ENCODE peak calls at places on chromosomes 1 and 21, in five cellular contexts. U is lower lobe of right lung, E is epithelial cell of proximal tubule, V is PC-3, S is upper lobe of right lung. I is an unnamed sample.

GRCh38 chr1:93652335-93652949 is 29.2 kb downstream of the BCAR3 start:
- DNase-seq in U (no peak), E (no peak), V (no peak), S (no peak), I (no peak)

GRCh38 chr21:15221799-15222386 is 157.1 kb upstream of the NRIP1 start:
- DNase-seq in U (peak), E (peak), V (peak), S (peak), I (peak)

GRCh38 chr1:19815801-19816736 is 986 bp upstream of the RNF186 start:
- DNase-seq in U (peak), E (no peak), V (no peak), S (no peak), I (no peak)

GRCh38 chr1:224524679-224525078 is 90.1 kb upstream of the WDR26 start:
- DNase-seq in U (no peak), E (no peak), V (peak), S (no peak), I (no peak)

GRCh38 chr1:38872401-38873026 is 634 bp downstream of the MYCBP start:
- DNase-seq in U (peak), E (no peak), V (peak), S (no peak), I (no peak)

GRCh38 chr21:30233636-30234035 is 17.7 kb upstream of the CLDN8 start:
- DNase-seq in U (no peak), E (no peak), V (no peak), S (no peak), I (no peak)

GRCh38 chr1:86517336-86517735 is 29.5 kb upstream of the CLCA4 start:
- DNase-seq in U (no peak), E (no peak), V (peak), S (no peak), I (no peak)

GRCh38 chr1:16442941-16443340 is 2.4 kb downstream of the NECAP2 start:
- DNase-seq in U (no peak), E (no peak), V (no peak), S (no peak), I (no peak)

GRCh38 chr1:180863158-180863775 is 49.4 kb upstream of the KIAA1614 start:
- DNase-seq in U (no peak), E (no peak), V (peak), S (no peak), I (no peak)

GRCh38 chr1:21378705-21379494 is 61.0 kb upstream of the NBPF3 start:
- DNase-seq in U (no peak), E (peak), V (peak), S (no peak), I (no peak)

GRCh38 chr1:172585348-172585747 is 52.4 kb downstream of the SUCO start:
- DNase-seq in U (no peak), E (no peak), V (peak), S (no peak), I (no peak)

GRCh38 chr1:181858135-181858534 is 203.4 kb downstream of the ZNF648 start:
- DNase-seq in U (no peak), E (no peak), V (no peak), S (no peak), I (no peak)

DNA sequence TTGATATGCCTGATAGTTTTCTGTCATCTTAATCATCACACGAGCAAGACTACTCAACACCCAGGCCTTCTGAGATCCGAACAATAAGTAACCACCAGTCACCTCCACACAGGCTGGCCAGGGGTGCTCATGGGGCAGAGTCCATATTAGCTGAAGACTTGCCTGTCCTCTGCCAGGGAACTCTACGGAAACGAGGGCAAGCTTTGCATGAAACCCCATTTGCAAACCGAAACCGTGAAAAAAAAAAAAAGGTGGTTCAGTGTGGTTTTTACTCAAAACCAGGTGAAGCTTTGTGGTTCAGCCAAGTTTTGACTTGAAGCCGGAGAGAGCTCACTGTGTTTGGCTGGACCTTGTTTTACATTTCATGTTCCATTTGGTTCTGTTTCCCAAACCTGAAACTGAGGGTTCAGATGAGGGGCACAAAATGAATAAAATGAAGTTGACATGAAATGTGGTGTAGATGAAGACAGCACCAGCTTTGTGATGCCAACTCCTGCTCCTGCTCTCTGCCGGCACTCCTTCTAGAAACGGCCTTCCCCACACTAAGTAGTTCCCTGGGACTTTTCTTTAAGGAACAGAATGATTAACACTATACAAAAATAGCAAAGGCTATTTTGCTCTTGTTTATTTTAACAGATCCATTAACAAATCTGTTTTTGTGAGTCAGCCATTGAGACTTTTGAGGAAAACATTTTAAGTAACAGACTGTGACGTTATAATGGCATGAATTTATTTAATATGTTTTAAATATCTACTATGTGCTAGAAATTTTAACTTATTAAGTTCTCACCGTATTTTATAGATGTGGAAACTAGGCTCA is 74.7 kb downstream of the RUNX1 start:
- DNase-seq in U (no peak), E (peak), V (no peak), S (no peak), I (peak)
- H3K4me3 ChIP-seq in U (no peak), E (no peak), V (no peak), S (no peak), I (no peak)

DNA sequence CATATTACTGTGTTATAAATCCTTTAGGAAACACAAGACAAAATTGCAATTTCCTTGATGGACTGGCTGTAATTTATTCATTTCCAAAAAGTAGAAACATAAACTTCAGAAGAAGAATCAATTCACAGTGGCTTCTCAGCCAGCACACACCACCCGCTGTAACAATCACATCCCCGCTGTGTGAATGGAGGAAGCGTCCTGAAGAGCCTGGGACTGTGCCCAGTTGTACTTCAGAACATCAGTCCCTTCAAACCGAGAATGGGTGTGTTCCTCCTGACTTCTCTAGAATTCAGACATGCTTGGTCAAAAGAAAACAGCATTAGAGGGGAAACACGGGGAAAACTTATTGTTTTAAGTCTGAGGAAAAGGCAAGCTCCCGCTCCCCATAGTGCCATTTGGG is 28.8 kb upstream of the CD84 start:
- DNase-seq in U (no peak), E (no peak), V (no peak), S (no peak), I (no peak)
- H3K4me3 ChIP-seq in U (no peak), E (no peak), V (no peak), S (no peak), I (no peak)

GRCh38 chr1:233491953-233492627 is 121.8 kb upstream of the KCNK1 start:
- DNase-seq in U (no peak), E (no peak), V (peak), S (no peak), I (no peak)

GRCh38 chr1:233489436-233489835 is 124.5 kb upstream of the KCNK1 start:
- DNase-seq in U (no peak), E (no peak), V (no peak), S (no peak), I (no peak)

GRCh38 chr1:233487415-233487814 is 126.5 kb upstream of the KCNK1 start:
- DNase-seq in U (no peak), E (no peak), V (no peak), S (no peak), I (no peak)

GRCh38 chr1:233485809-233486398 is 128.0 kb upstream of the KCNK1 start:
- DNase-seq in U (no peak), E (no peak), V (no peak), S (no peak), I (no peak)

GRCh38 chr1:233490488-233490887 is 123.4 kb upstream of the KCNK1 start:
- DNase-seq in U (no peak), E (no peak), V (no peak), S (no peak), I (no peak)
- H3K4me3 ChIP-seq in U (no peak), E (no peak), V (no peak), S (no peak), I (no peak)

DNA sequence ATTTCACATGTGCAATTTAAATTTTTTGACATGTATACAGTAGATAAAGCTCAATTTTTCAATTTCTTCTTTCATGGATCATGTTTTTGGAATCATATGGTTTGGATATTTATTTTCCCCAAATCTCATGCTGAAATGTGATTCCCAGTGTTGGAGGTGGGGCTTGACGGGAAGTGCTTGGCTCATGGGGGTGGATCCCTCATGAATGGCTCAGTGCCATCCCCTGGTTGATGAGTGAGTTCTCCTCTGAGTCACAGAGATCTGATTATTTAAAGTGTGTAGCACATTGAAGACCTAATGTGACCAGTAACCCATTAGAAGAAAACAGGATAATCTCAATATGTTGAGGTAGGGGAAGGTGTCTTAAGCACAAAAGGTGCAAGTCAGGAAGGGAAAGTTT is 9.1 kb upstream of the IFI16 start:
- DNase-seq in U (peak), E (peak), V (peak), S (peak), I (no peak)
- H3K4me3 ChIP-seq in U (peak), E (peak), V (no peak), S (peak), I (no peak)

GRCh38 chr1:230212405-230212936 is 145.4 kb downstream of the GALNT2 start:
- DNase-seq in U (no peak), E (no peak), V (no peak), S (no peak), I (peak)
- H3K4me3 ChIP-seq in U (no peak), E (no peak), V (no peak), S (no peak), I (peak)

GRCh38 chr1:170664828-170665617 is 1.1 kb downstream of the PRRX1 start:
- DNase-seq in U (no peak), E (no peak), V (no peak), S (no peak), I (no peak)
- H3K4me3 ChIP-seq in U (peak), E (peak), V (no peak), S (peak), I (no peak)

GRCh38 chr1:119688810-119689209 is 22.9 kb upstream of the PHGDH start:
- DNase-seq in U (no peak), E (no peak), V (no peak), S (no peak), I (no peak)

GRCh38 chr1:119683893-119684292 is 27.8 kb upstream of the PHGDH start:
- DNase-seq in U (no peak), E (no peak), V (no peak), S (no peak), I (no peak)

GRCh38 chr1:119689511-119689910 is 22.2 kb upstream of the PHGDH start:
- DNase-seq in U (no peak), E (no peak), V (no peak), S (no peak), I (no peak)

GRCh38 chr1:119686661-119687060 is 25.1 kb upstream of the PHGDH start:
- DNase-seq in U (no peak), E (no peak), V (peak), S (no peak), I (no peak)

GRCh38 chr1:119687391-119688079 is 24.2 kb upstream of the PHGDH start:
- DNase-seq in U (no peak), E (no peak), V (peak), S (no peak), I (no peak)
- H3K4me3 ChIP-seq in U (no peak), E (no peak), V (peak), S (no peak), I (no peak)

GRCh38 chr1:170929412-170929834 is 5.9 kb upstream of the MROH9 start:
- DNase-seq in U (no peak), E (no peak), V (no peak), S (no peak), I (no peak)

GRCh38 chr1:170929835-170930554 is 5.3 kb upstream of the MROH9 start:
- DNase-seq in U (no peak), E (peak), V (peak), S (no peak), I (no peak)

GRCh38 chr1:170931650-170932049 is 3.7 kb upstream of the MROH9 start:
- DNase-seq in U (no peak), E (no peak), V (no peak), S (no peak), I (no peak)

GRCh38 chr1:170935231-170935630 is at the start of gene MROH9:
- DNase-seq in U (no peak), E (no peak), V (no peak), S (no peak), I (no peak)

GRCh38 chr1:170932236-170932635 is 3.1 kb upstream of the MROH9 start:
- DNase-seq in U (no peak), E (no peak), V (no peak), S (no peak), I (peak)
- H3K4me3 ChIP-seq in U (no peak), E (no peak), V (no peak), S (no peak), I (no peak)

GRCh38 chr21:36323032-36323431 is 3.0 kb downstream of the MORC3 start:
- DNase-seq in U (no peak), E (no peak), V (peak), S (no peak), I (no peak)

GRCh38 chr21:36321325-36322082 is 1.5 kb downstream of the MORC3 start:
- DNase-seq in U (no peak), E (no peak), V (peak), S (no peak), I (no peak)

GRCh38 chr21:36320421-36321324 is 676 bp downstream of the MORC3 start:
- DNase-seq in U (peak), E (no peak), V (peak), S (peak), I (no peak)

GRCh38 chr21:36319767-36320420 is at the start of gene MORC3:
- DNase-seq in U (peak), E (peak), V (peak), S (peak), I (peak)

DNA sequence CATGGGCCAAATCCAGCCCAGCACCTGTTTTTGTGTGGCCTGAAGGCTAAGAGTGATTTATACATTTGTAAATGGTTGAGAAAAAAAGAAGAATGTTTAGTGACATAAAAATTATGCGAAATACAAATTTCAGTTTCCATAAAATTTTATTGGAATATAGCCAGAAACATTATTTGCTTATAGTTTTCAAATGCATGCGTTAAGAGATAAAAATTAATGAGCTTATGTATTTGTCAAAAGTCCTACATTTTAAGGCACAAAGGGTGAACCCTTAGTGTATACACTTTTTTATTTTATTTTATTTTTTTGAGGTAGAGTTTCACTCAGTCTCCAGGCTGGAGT is 2.1 kb downstream of the MORC3 start:
- DNase-seq in U (no peak), E (no peak), V (no peak), S (no peak), I (no peak)
- H3K4me3 ChIP-seq in U (peak), E (peak), V (peak), S (peak), I (peak)

I was measured in GM12864.